ENCODE peak calls at places on chromosome 2, in nine cellular contexts. B is GM12892; D is activated naive CD4-positive, alpha-beta T cell treated with Interleukin-2 at 50 U/mL for 16 hours; E is NCI-H774; T is smooth muscle cell of the brain vasculature; R is AG08396; H is activated T-cell treated with anti-CD3 and anti-CD28 coated beads for 1 hour; Q is A549; A is stimulated activated CD4-positive, alpha-beta T cell treated with anti-CD3 and anti-CD28 coated beads, Interleukin-15, amount 100 ng/mL, for 1 hour. Z is an unnamed sample.

GRCh38 chr2:130336877-130337734 is 5.6 kb upstream of the IMP4 start:
- DNase-seq in B (no peak), D (peak), E (peak), T (peak), R (peak), H (no peak), Q (peak), A (no peak), Z (no peak)

GRCh38 chr2:173021939-173022371 is 53.7 kb upstream of the MAP3K20 start:
- DNase-seq in B (no peak), D (no peak), E (no peak), T (peak), R (peak), H (no peak), Q (peak), A (no peak), Z (no peak)

GRCh38 chr2:47226124-47227040 is 71.3 kb upstream of the STPG4 start:
- DNase-seq in B (no peak), D (no peak), E (peak), T (no peak), R (no peak), H (no peak), Q (no peak), A (no peak), Z (no peak)

GRCh38 chr2:42099431-42100173 is 51.8 kb downstream of the PKDCC start:
- DNase-seq in B (no peak), D (no peak), E (no peak), T (no peak), R (no peak), H (no peak), Q (no peak), A (no peak), Z (no peak)

GRCh38 chr2:142190805-142191204 is 60.0 kb upstream of the LRP1B start:
- DNase-seq in B (no peak), D (no peak), E (no peak), T (no peak), R (no peak), H (no peak), Q (no peak), A (no peak), Z (no peak)

GRCh38 chr2:56239437-56239836 is 55.6 kb downstream of the CCDC85A start:
- DNase-seq in B (no peak), D (no peak), E (no peak), T (no peak), R (no peak), H (no peak), Q (no peak), A (no peak), Z (no peak)

GRCh38 chr2:201798252-201798918 is 8.0 kb upstream of the CDK15 start:
- DNase-seq in B (no peak), D (no peak), E (no peak), T (no peak), R (peak), H (no peak), Q (no peak), A (no peak), Z (no peak)

GRCh38 chr2:128982001-128982400 is 663.3 kb upstream of the HS6ST1 start:
- DNase-seq in B (no peak), D (no peak), E (no peak), T (no peak), R (no peak), H (no peak), Q (no peak), A (no peak), Z (no peak)

GRCh38 chr2:207183506-207183905 is 17.8 kb upstream of the KLF7 start:
- DNase-seq in B (no peak), D (no peak), E (no peak), T (no peak), R (no peak), H (no peak), Q (no peak), A (no peak), Z (no peak)

GRCh38 chr2:10264506-10265327 is 38.0 kb upstream of the HPCAL1 start:
- DNase-seq in B (no peak), D (no peak), E (no peak), T (no peak), R (no peak), H (no peak), Q (no peak), A (no peak), Z (no peak)

GRCh38 chr2:223591596-223591995 is 10.6 kb downstream of the SCG2 start:
- DNase-seq in B (no peak), D (no peak), E (peak), T (no peak), R (no peak), H (no peak), Q (no peak), A (no peak), Z (no peak)

GRCh38 chr2:182368446-182368845 is 58.4 kb downstream of the PDE1A start:
- DNase-seq in B (no peak), D (no peak), E (no peak), T (no peak), R (no peak), H (no peak), Q (no peak), A (no peak), Z (no peak)

GRCh38 chr2:24124003-24124585 is 825 bp downstream of the FAM228B start:
- DNase-seq in B (no peak), D (no peak), E (no peak), T (no peak), R (no peak), H (no peak), Q (no peak), A (no peak), Z (no peak)

GRCh38 chr2:189306441-189307006 is 127.0 kb upstream of the COL5A2 start:
- DNase-seq in B (no peak), D (no peak), E (no peak), T (no peak), R (no peak), H (no peak), Q (no peak), A (no peak), Z (no peak)

GRCh38 chr2:49860834-49861233 is 706.5 kb upstream of the FSHR start:
- DNase-seq in B (no peak), D (no peak), E (no peak), T (no peak), R (no peak), H (no peak), Q (no peak), A (no peak), Z (no peak)

GRCh38 chr2:36404312-36404711 is 48.7 kb downstream of the CRIM1 start:
- DNase-seq in B (no peak), D (no peak), E (no peak), T (no peak), R (no peak), H (no peak), Q (no peak), A (no peak), Z (no peak)

GRCh38 chr2:133641497-133641896 is 73.2 kb upstream of the NCKAP5 start:
- DNase-seq in B (no peak), D (no peak), E (no peak), T (no peak), R (peak), H (no peak), Q (no peak), A (no peak), Z (no peak)

GRCh38 chr2:204260162-204260877 is 285.0 kb upstream of the PARD3B start:
- DNase-seq in B (no peak), D (peak), E (peak), T (peak), R (peak), H (peak), Q (peak), A (no peak), Z (no peak)

GRCh38 chr2:100893753-100894530 is 74.0 kb downstream of the NPAS2 start:
- DNase-seq in B (no peak), D (no peak), E (no peak), T (no peak), R (no peak), H (no peak), Q (peak), A (no peak), Z (no peak)

GRCh38 chr2:222972420-222972819 is 79.6 kb upstream of the KCNE4 start:
- DNase-seq in B (no peak), D (no peak), E (no peak), T (no peak), R (no peak), H (no peak), Q (no peak), A (no peak), Z (no peak)

GRCh38 chr2:31138037-31138962 is at the start of gene GALNT14:
- DNase-seq in B (peak), D (peak), E (peak), T (no peak), R (peak), H (no peak), Q (peak), A (no peak), Z (peak)

GRCh38 chr2:176584333-176584732 is 315.1 kb downstream of the MTX2 start:
- DNase-seq in B (no peak), D (no peak), E (no peak), T (no peak), R (no peak), H (no peak), Q (peak), A (no peak), Z (no peak)

GRCh38 chr2:239253264-239253663 is 147.6 kb downstream of the HDAC4 start:
- DNase-seq in B (no peak), D (no peak), E (no peak), T (no peak), R (no peak), H (no peak), Q (no peak), A (no peak), Z (no peak)

Z was measured in activated B cell treated with CpG ODN at 0.5 μM for 24 hours.